ENCODE peak calls at places on chromosomes 12 and 14, in ten cellular contexts. O is fibroblast of lung; I is GF-D8; W is COR-L47; P is stimulated activated CD8-positive, alpha-beta memory T cell treated with anti-CD3 and anti-CD28 coated beads, Interleukin-15, amount 100 ng/mL, for 24 hours; Y is HT-29; N is AG09309; Q is A549; K is hepatic stellate cell; Z is ecto neural progenitor cell. D is an unnamed sample.

GRCh38 chr12:46680506-46680905 is 145.3 kb downstream of the SLC38A4 start:
- DNase-seq in I (no peak), N (no peak), W (no peak), Y (no peak), O (no peak), P (no peak), Q (no peak), K (no peak), Z (no peak), D (no peak)

GRCh38 chr12:117441751-117442150 is 80.3 kb upstream of the NOS1 start:
- DNase-seq in W (no peak), O (no peak), P (no peak), Y (no peak), Q (peak; percentile 39), N (peak; percentile 3), I (no peak), Z (no peak), K (no peak), D (no peak)

GRCh38 chr12:30197392-30198047 is 413.8 kb upstream of the TMTC1 start:
- DNase-seq in O (peak; percentile 26), N (no peak), I (no peak), Q (no peak), Z (no peak), W (no peak), P (no peak), K (peak; percentile 19), Y (no peak), D (peak; percentile 6)

GRCh38 chr14:64960762-64961276 is 11.3 kb downstream of the RAB15 start:
- DNase-seq in P (no peak), Z (no peak), W (no peak), I (no peak), K (no peak), Y (peak; percentile 32), Q (no peak), N (no peak), O (no peak), D (no peak)

GRCh38 chr12:31773867-31774266 is 45.0 kb upstream of the AMN1 start:
- DNase-seq in P (no peak), Y (no peak), I (no peak), W (no peak), Z (no peak), N (no peak), Q (peak; percentile 64), K (no peak), O (no peak), D (peak; percentile 83)

GRCh38 chr14:59389936-59390335 is 75.2 kb downstream of the GPR135 start:
- DNase-seq in K (no peak), N (no peak), W (no peak), I (no peak), Y (no peak), Q (no peak), P (no peak), O (no peak), Z (no peak), D (no peak)

GRCh38 chr12:113797535-113797868 is 168.6 kb downstream of the RBM19 start:
- DNase-seq in K (no peak), P (no peak), N (no peak), W (no peak), Q (no peak), Y (no peak), Z (no peak), O (no peak), I (no peak), D (no peak)

GRCh38 chr14:28756896-28757570 is 9.6 kb upstream of the FOXG1 start:
- DNase-seq in Z (peak; percentile 60), Q (peak; percentile 48), I (no peak), W (no peak), Y (peak; percentile 25), O (peak; percentile 70), K (peak; percentile 52), P (no peak), N (no peak), D (peak; percentile 60)

GRCh38 chr14:78612666-78613065 is 442.5 kb downstream of the NRXN3 start:
- DNase-seq in Z (no peak), Y (no peak), Q (no peak), P (no peak), I (no peak), O (no peak), W (no peak), K (no peak), N (no peak), D (no peak)

GRCh38 chr12:95634622-95635621 is 83.6 kb upstream of the USP44 start:
- DNase-seq in W (peak; percentile 66), Y (peak; percentile 87), K (no peak), Q (peak; percentile 80), Z (no peak), O (peak; percentile 4), P (no peak), N (no peak), I (no peak), D (no peak)

GRCh38 chr12:86827409-86827808 is 571.2 kb upstream of the MGAT4C start:
- DNase-seq in O (no peak), W (no peak), Q (peak; percentile 67), Z (no peak), N (no peak), P (no peak), K (no peak), Y (no peak), I (no peak), D (no peak)

GRCh38 chr14:45251912-45252311 is 1.1 kb downstream of the MIS18BP1 start:
- DNase-seq in Q (peak; percentile 27), N (no peak), W (no peak), P (no peak), Y (peak; percentile 27), I (peak; percentile 70), O (peak; percentile 29), K (no peak), Z (no peak), D (peak; percentile 39)

GRCh38 chr12:95440401-95440800 is 33.6 kb upstream of the METAP2 start:
- DNase-seq in Q (no peak), K (no peak), Y (no peak), O (peak; percentile 58), N (no peak), I (no peak), Z (no peak), W (no peak), P (no peak), D (peak; percentile 74)

GRCh38 chr12:29780084-29780483 is 3.7 kb downstream of the TMTC1 start:
- DNase-seq in Q (no peak), O (no peak), Z (no peak), N (no peak), I (no peak), W (no peak), P (no peak), K (no peak), Y (no peak), D (no peak)

GRCh38 chr14:78535041-78535440 is 364.9 kb downstream of the NRXN3 start:
- DNase-seq in Z (no peak), O (no peak), K (no peak), Q (no peak), I (no peak), W (no peak), N (no peak), Y (no peak), P (no peak), D (no peak)

GRCh38 chr14:44960146-44960545 is 1.6 kb downstream of the KLHL28 start:
- DNase-seq in Y (peak; percentile 22), Q (peak; percentile 6), P (no peak), W (no peak), O (no peak), Z (no peak), K (no peak), I (no peak), N (no peak), D (peak; percentile 21)

GRCh38 chr12:84912191-84913142 is at the start of gene SLC6A15:
- DNase-seq in O (peak; percentile 93), K (peak; percentile 3), I (no peak), P (no peak), Z (peak; percentile 94), Y (no peak), W (peak; percentile 93), N (no peak), Q (peak; percentile 85), D (peak; percentile 84)

GRCh38 chr12:56256326-56256960 is 1.7 kb downstream of the ANKRD52 start:
- DNase-seq in K (peak; percentile 41), Q (no peak), O (no peak), W (no peak), Y (no peak), N (no peak), P (no peak), I (no peak), Z (no peak), D (peak; percentile 43)

GRCh38 chr14:31505411-31505810 is 17.6 kb upstream of the GPR33 start:
- DNase-seq in W (no peak), Z (no peak), I (no peak), P (no peak), K (peak; percentile 41), Q (no peak), N (peak; percentile 16), Y (no peak), O (peak; percentile 37), D (peak; percentile 55)

GRCh38 chr12:13606290-13606689 is 375.1 kb downstream of the GRIN2B start:
- DNase-seq in P (no peak), Q (no peak), W (no peak), Y (no peak), N (no peak), O (no peak), Z (no peak), K (no peak), I (no peak), D (no peak)

GRCh38 chr12:131950182-131950913 is 606 bp downstream of the EP400 start:
- DNase-seq in O (no peak), W (no peak), N (no peak), Y (peak; percentile 16), P (no peak), Z (no peak), Q (no peak), I (no peak), K (peak; percentile 48), D (no peak)

GRCh38 chr12:109763201-109763841 is 49.7 kb downstream of the FAM222A start:
- DNase-seq in Q (peak; percentile 60), K (peak; percentile 53), Z (peak; percentile 37), Y (peak; percentile 16), O (peak; percentile 47), N (no peak), P (no peak), I (no peak), W (no peak), D (peak; percentile 31)

GRCh38 chr14:103847954-103848719 is 762 bp upstream of the PPP1R13B start:
- DNase-seq in Q (no peak), K (no peak), O (no peak), Z (peak; percentile 64), Y (no peak), P (no peak), W (no peak), N (no peak), I (no peak), D (peak; percentile 40)